ENCODE peak calls at places on chromosomes 1 and 21, in five cellular contexts. One of them, this sample, is unnamed.
A peak's percentile ranks its signal among the peaks of the same experiment; 100 is the strongest.

GRCh38 chr1:87212431-87213125 is 116.1 kb upstream of the LMO4 start:
- DNase-seq in NCI-H1436: no peak
- DNase-seq in NCI-H146: no peak
- DNase-seq in NCI-H460: no peak
- DNase-seq in mammary epithelial cell: no peak
- DNase-seq in this sample: no peak

GRCh38 chr1:145979746-145980435 is 15.4 kb downstream of the POLR3GL start:
- DNase-seq in NCI-H146: no peak
- DNase-seq in NCI-H460: no peak
- DNase-seq in NCI-H1436: no peak
- DNase-seq in mammary epithelial cell: no peak
- DNase-seq in this sample: no peak

GRCh38 chr21:29149771-29150425 is 19.5 kb downstream of the MAP3K7CL start:
- DNase-seq in NCI-H1436: no peak
- DNase-seq in NCI-H460: no peak
- DNase-seq in mammary epithelial cell: no peak
- DNase-seq in NCI-H146: no peak
- DNase-seq in this sample: no peak

GRCh38 chr1:23013657-23014056 is 2.0 kb downstream of the TEX46 start:
- DNase-seq in NCI-H460: no peak
- DNase-seq in NCI-H146: peak; percentile 87
- DNase-seq in NCI-H1436: peak; percentile 85
- DNase-seq in mammary epithelial cell: peak; percentile 79
- DNase-seq in this sample: peak; percentile 93

GRCh38 chr1:96418969-96419368 is 302.6 kb upstream of the PTBP2 start:
- DNase-seq in NCI-H460: no peak
- DNase-seq in mammary epithelial cell: no peak
- DNase-seq in NCI-H146: no peak
- DNase-seq in NCI-H1436: no peak
- DNase-seq in this sample: no peak

GRCh38 chr1:62337785-62338631 is 18.8 kb upstream of the KANK4 start:
- DNase-seq in NCI-H460: no peak
- DNase-seq in NCI-H1436: no peak
- DNase-seq in NCI-H146: no peak
- DNase-seq in mammary epithelial cell: no peak
- DNase-seq in this sample: no peak

GRCh38 chr1:152148051-152148450 is 11.0 kb downstream of the RPTN start:
- DNase-seq in NCI-H146: no peak
- DNase-seq in NCI-H1436: no peak
- DNase-seq in NCI-H460: no peak
- DNase-seq in mammary epithelial cell: no peak
- DNase-seq in this sample: no peak

GRCh38 chr1:39759436-39759726 is 11.8 kb downstream of the OXCT2 start:
- DNase-seq in NCI-H1436: no peak
- DNase-seq in mammary epithelial cell: no peak
- DNase-seq in NCI-H146: no peak
- DNase-seq in NCI-H460: no peak
- DNase-seq in this sample: no peak

GRCh38 chr1:85330711-85331290 is 54.4 kb upstream of the BCL10 start:
- DNase-seq in NCI-H460: no peak
- DNase-seq in mammary epithelial cell: no peak
- DNase-seq in NCI-H1436: no peak
- DNase-seq in NCI-H146: no peak
- DNase-seq in this sample: no peak

This sample was measured in COR-L47.